ENCODE peak calls at places on chromosomes 13 and 19, in four cellular contexts. H is upper lobe of right lung, O is upper lobe of left lung, N is left lung. U is an unnamed sample. For H3K4me1, the result is how much of the 10 kb centered on the place peaks cover.

GRCh38 chr13:98144501-98145350 is 1.8 kb downstream of the FARP1 start:
- DNase-seq in N (no peak), O (peak), H (no peak), U (no peak)

GRCh38 chr19:16340092-16340491 is 15.5 kb downstream of the KLF2 start:
- DNase-seq in N (no peak), H (no peak), O (no peak), U (no peak)

GRCh38 chr19:32676186-32676894 is 692 bp downstream of the RGS9BP start:
- DNase-seq in H (peak), O (no peak), N (peak), U (no peak)

GRCh38 chr19:34096020-34096915 is 76.0 kb upstream of the LSM14A start:
- DNase-seq in O (no peak), N (no peak), H (no peak), U (no peak)

GRCh38 chr13:66341978-66342377 is 888.2 kb downstream of the PCDH9 start:
- DNase-seq in O (no peak), H (no peak), N (no peak), U (no peak)

GRCh38 chr13:51323824-51324511 is 15.5 kb upstream of the SERPINE3 start:
- DNase-seq in O (no peak), H (no peak), N (no peak), U (no peak)

GRCh38 chr19:16258440-16258903 is 60.8 kb downstream of the AP1M1 start:
- DNase-seq in O (peak), H (peak), N (no peak), U (peak)

GRCh38 chr19:55216461-55217198 is 7.3 kb upstream of the PTPRH start:
- DNase-seq in H (peak), O (peak), N (peak), U (peak)

GRCh38 chr13:83980322-83980721 is 98.0 kb upstream of the SLITRK1 start:
- DNase-seq in N (no peak), H (no peak), O (no peak), U (no peak)

GRCh38 chr19:11530432-11530831 is 1.5 kb upstream of the ECSIT start:
- DNase-seq in H (peak), N (peak), O (peak), U (peak)

GRCh38 chr13:93450226-93450625 is 223.6 kb downstream of the GPC6 start:
- DNase-seq in O (no peak), H (no peak), N (no peak), U (no peak)

GRCh38 chr19:5308471-5309437 is 31.9 kb downstream of the PTPRS start:
- DNase-seq in O (peak), N (peak), H (peak), U (peak)

GRCh38 chr19:37654525-37654832 is 786 bp downstream of the ZFP30 start:
- DNase-seq in H (no peak), N (no peak), O (no peak), U (no peak)

GRCh38 chr13:33349314-33349995 is 63.9 kb upstream of the STARD13 start:
- DNase-seq in O (peak), N (no peak), H (no peak), U (peak)

GRCh38 chr13:98434060-98434459 is 142.8 kb downstream of the STK24 start:
- DNase-seq in O (no peak), H (no peak), N (no peak), U (no peak)

DNA sequence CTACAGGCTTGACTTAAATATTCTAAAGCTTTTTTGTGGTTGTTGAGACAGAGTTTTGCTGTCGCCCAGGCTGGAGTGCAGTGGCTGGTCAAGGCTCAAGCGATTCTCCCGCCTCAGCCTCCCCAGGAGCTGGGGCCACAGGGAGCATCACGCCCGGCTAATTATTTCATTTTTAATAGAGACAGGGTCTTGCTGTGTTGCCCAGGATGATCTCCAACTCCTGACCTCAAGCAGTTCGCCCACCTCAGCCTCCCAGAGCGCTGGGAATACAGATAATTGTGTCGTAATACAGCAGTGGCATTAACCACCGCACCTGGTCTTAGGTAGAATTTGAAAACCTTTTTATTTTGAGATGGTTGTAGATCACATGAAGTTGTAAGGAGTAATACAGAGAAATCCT is 1.5 kb upstream of the DCUN1D2 start:
- DNase-seq in N (no peak), O (no peak), H (no peak), U (no peak)
- H3K4me1 ChIP-seq in N (under half), O (under half), H (under half), U (under half)

DNA sequence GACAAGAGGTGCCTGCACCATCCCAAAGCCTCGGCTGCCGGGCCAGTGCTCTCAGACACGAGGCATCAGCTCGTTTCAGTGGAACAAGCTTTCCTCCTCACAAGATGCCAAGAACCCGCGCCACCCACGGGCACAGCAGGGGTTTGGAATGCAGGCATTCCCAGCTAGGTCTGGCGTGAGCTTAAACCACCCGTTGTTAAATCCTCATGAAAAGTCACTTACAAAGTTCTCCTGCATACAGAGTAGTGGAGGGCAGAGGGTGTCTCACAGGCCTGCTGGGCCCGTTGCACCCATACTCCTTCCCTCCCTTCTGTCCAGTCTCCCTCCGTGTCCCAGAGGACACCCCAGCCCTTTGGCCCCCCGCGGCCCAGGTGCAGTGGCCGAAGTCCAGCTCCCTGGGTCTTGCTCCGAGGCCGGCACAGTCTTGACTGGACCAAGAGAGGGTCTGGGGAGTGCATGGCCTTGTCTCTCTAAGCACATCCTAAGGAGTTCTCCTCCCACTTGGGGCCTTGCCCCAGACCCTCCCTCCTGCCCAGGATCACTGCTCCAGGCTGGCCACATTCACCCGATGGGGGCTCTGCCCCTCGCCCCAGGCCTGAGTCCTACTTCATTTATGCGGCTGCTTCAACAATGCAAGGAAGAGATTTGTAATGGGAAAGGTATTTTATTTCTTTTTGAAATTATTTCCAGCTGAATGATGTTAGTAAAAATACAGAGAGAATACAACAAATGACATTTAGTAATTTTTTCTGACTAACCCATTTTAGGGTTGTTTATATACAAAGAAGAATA is 35.2 kb upstream of the GRTP1 start:
- DNase-seq in N (peak), O (no peak), H (peak), U (peak)
- H3K27ac ChIP-seq in N (no peak), O (no peak), H (no peak), U (peak)

GRCh38 chr13:20126460-20127262 is 34.2 kb downstream of the GJA3 start:
- DNase-seq in N (no peak), H (no peak), O (no peak), U (no peak)
- H3K4me1 ChIP-seq in N (under half), H (under half), O (under half), U (under half)

GRCh38 chr13:112716461-112716820 is 26.6 kb downstream of the ATP11A start:
- DNase-seq in H (no peak), O (no peak), N (peak), U (no peak)
- H3K27ac ChIP-seq in H (peak), O (peak), N (peak), U (no peak)

GRCh38 chr19:48252625-48253024 is 3.1 kb downstream of the CARD8 start:
- DNase-seq in N (no peak), H (no peak), O (no peak), U (no peak)
- H3K4me1 ChIP-seq in N (under half), H (under half), O (half or more), U (under half)

GRCh38 chr19:15218501-15218900 is 13.7 kb downstream of the EPHX3 start:
- DNase-seq in N (no peak), H (no peak), O (no peak), U (no peak)

GRCh38 chr19:15227261-15227660 is 5.0 kb downstream of the EPHX3 start:
- DNase-seq in O (no peak), N (no peak), H (no peak), U (no peak)

GRCh38 chr19:15225797-15226196 is 6.5 kb downstream of the EPHX3 start:
- DNase-seq in H (no peak), N (no peak), O (no peak), U (no peak)

GRCh38 chr19:15223649-15224371 is 8.4 kb downstream of the EPHX3 start:
- DNase-seq in N (no peak), H (no peak), O (no peak), U (no peak)

DNA sequence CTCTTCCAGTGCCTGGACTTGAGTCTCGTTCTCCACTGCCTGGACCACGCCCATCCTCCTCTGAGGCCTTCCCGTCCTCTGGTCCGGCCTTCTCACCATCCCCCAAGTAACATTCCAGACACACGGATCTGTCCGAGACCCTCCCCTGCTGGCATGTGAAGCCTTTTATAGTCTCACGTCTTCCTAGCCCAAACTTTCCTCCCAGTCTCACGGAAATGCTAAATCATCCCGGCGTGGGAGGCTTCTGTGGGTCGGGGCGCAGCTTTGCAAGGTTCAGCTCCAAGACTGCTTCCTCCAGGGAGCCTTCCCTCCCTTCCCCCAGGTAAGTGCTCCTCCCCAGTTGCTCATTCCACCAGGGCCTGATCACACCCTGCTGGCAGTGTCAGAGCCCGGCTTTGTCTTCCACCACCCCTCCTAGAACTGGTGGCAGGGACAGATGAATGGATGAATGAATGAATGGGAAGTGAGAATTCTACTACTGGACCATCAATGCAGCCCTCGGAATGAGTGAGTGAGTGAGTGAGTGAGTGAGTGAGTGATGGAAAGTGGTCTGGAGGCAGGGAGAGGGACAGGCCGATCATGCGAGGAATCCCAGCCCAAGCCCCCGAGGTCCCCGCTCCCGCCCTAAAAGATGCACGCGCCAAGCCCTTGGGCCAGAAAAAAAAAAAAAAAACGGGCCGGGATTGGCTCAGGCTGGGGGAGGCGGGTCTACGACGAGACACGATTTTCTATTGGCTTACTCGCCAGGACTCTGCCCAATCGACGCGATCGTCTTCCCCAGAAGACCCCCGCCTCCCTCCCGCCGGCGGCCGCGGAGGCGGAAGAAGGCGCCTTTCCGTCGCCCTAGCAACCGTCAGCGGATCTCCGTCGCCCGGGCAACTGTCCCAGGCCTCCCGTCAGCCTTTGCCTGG is 9.3 kb downstream of the EPHX3 start:
- DNase-seq in N (peak), O (peak), H (peak), U (peak)
- H3K27ac ChIP-seq in N (no peak), O (no peak), H (no peak), U (peak)

GRCh38 chr13:75321084-75321483 is 160.9 kb downstream of the TBC1D4 start:
- DNase-seq in H (no peak), O (no peak), N (no peak), U (no peak)
- H3K4me1 ChIP-seq in H (under half), O (under half), N (under half), U (under half)

GRCh38 chr19:35813043-35813890 is 622 bp upstream of the PRODH2 start:
- DNase-seq in N (no peak), H (no peak), O (no peak), U (no peak)
- H3K27ac ChIP-seq in N (no peak), H (no peak), O (no peak), U (no peak)

GRCh38 chr19:2488942-2489731 is 13.2 kb downstream of the GADD45B start:
- DNase-seq in H (peak), O (peak), N (peak), U (no peak)
- H3K4me1 ChIP-seq in H (under half), O (under half), N (under half), U (under half)

DNA sequence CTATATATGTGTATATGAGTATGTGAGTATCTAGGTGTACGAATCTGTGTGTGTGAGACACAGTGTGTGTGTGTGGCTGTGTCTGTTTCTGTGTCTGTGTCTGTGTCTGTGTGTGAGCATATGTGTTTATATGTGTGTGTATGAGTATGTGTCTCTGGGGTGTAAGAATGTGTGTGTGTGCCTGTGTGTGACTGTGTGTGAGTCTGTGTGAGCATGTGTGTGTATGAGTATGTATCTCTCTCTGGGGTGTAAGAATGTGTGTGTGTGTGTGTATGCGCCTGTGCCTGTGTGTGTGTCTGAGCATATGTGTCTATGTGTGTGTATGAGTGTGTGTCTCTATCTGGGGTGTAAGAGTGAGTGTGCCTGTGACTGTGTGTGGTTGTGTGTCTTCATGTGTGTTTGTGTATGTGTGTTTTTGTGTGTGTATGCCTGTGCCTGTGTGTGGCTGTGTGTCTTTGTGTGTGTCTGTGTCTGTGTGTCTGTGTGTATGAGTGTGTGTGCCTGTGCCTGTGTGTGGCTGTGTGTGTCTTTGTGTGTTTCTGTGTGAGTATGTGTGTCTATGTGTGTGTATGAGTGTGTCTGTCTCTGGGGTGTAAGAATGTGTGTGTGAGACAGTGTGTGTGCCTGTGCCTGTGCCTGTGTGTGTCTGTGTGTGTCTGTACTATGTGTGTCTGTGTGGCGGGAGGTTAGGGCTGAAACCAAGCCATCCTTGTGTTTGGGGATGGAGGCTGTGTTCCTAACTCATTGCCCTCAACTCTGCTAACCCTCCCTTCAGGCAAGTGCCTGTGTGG is 11.2 kb downstream of the AXL start:
- DNase-seq in H (no peak), N (no peak), O (no peak), U (no peak)
- H3K27ac ChIP-seq in H (no peak), N (no peak), O (no peak), U (no peak)

U was measured in ascending aorta.